ENCODE peak calls at places on chromosome 20, in four cellular contexts. F, J, A and P are unnamed samples.

GRCh38 chr20:10553326-10553984 is 118.3 kb downstream of the SLX4IP start:
- DNase-seq in A (peak), J (no peak), F (no peak), P (peak)

GRCh38 chr20:17202668-17203067 is 24.2 kb upstream of the PCSK2 start:
- DNase-seq in A (no peak), J (no peak), F (no peak), P (peak)

GRCh38 chr20:20450461-20451027 is 82.6 kb downstream of the INSM1 start:
- DNase-seq in A (no peak), F (no peak), J (no peak), P (no peak)

GRCh38 chr20:2654384-2654822 is 2.0 kb downstream of the NOP56 start:
- DNase-seq in F (no peak), J (no peak), A (no peak), P (no peak)

GRCh38 chr20:63860325-63861051 is 810 bp upstream of the ABHD16B start:
- DNase-seq in J (no peak), F (no peak), A (no peak), P (no peak)

GRCh38 chr20:17868700-17869231 is 99.8 kb downstream of the SNX5 start:
- DNase-seq in J (no peak), A (no peak), F (no peak), P (no peak)

GRCh38 chr20:38599410-38599882 is 2.2 kb upstream of the ARHGAP40 start:
- DNase-seq in F (no peak), J (no peak), A (peak), P (no peak)

GRCh38 chr20:50798650-50799049 is 3.8 kb downstream of the BCAS4 start:
- DNase-seq in J (no peak), F (no peak), A (no peak), P (no peak)

GRCh38 chr20:37703338-37703660 is 9.5 kb downstream of the CTNNBL1 start:
- DNase-seq in A (no peak), F (no peak), J (no peak), P (no peak)

GRCh38 chr20:59159091-59159821 is 4.4 kb upstream of the ZNF831 start:
- DNase-seq in J (no peak), A (no peak), F (peak), P (no peak)

GRCh38 chr20:6558361-6558760 is 209.1 kb upstream of the BMP2 start:
- DNase-seq in J (no peak), A (peak), F (no peak), P (no peak)

GRCh38 chr20:1389703-1390385 is 3.0 kb downstream of the FKBP1A start:
- DNase-seq in J (no peak), A (no peak), F (no peak), P (no peak)

GRCh38 chr20:38126146-38126912 is 38.7 kb downstream of the TGM2 start:
- DNase-seq in A (peak), F (no peak), J (no peak), P (no peak)

GRCh38 chr20:50320910-50321796 is 130.5 kb downstream of the CEBPB start:
- DNase-seq in A (peak), F (no peak), J (no peak), P (peak)

GRCh38 chr20:59817846-59818245 is 115.6 kb downstream of the SYCP2 start:
- DNase-seq in A (no peak), J (no peak), F (no peak), P (no peak)

GRCh38 chr20:49433387-49433786 is 49.1 kb downstream of the KCNB1 start:
- DNase-seq in J (no peak), A (no peak), F (no peak), P (no peak)

GRCh38 chr20:24437322-24438090 is 31.9 kb upstream of the SYNDIG1 start:
- DNase-seq in J (no peak), A (no peak), F (no peak), P (no peak)

GRCh38 chr20:57382516-57382915 is 8.7 kb upstream of the RBM38 start:
- DNase-seq in J (no peak), A (no peak), F (no peak), P (no peak)